ENCODE peak calls at places on chromosomes 7 and 10, in eight cellular contexts. F, U, X, M, D, Q, J and N are unnamed samples.

GRCh38 chr7:147145194-147145593 is 1028.6 kb downstream of the CNTNAP2 start:
- DNase-seq in F (no peak), U (no peak), X (no peak), M (no peak), D (no peak), Q (no peak), J (no peak), N (no peak)

GRCh38 chr7:134130124-134130523 is 3.0 kb downstream of the LRGUK start:
- DNase-seq in F (no peak), U (no peak), X (no peak), M (no peak), D (no peak), Q (no peak), J (no peak), N (no peak)

GRCh38 chr10:3111626-3112220 is 44.4 kb downstream of the PFKP start:
- DNase-seq in F (no peak), U (no peak), X (no peak), M (no peak), D (peak), Q (peak), J (no peak), N (no peak)

GRCh38 chr7:76302299-76303056 is at the start of gene HSPB1:
- DNase-seq in F (peak), U (peak), X (peak), M (peak), D (peak), Q (peak), J (peak), N (peak)

GRCh38 chr7:148883233-148884048 is 650 bp downstream of the EZH2 start:
- DNase-seq in F (peak), U (no peak), X (peak), M (no peak), D (peak), Q (no peak), J (no peak), N (peak)

GRCh38 chr10:84370268-84370667 is 41.9 kb downstream of the CCSER2 start:
- DNase-seq in F (no peak), U (peak), X (no peak), M (no peak), D (no peak), Q (no peak), J (no peak), N (no peak)

GRCh38 chr10:8130973-8131911 is 76.8 kb downstream of the GATA3 start:
- DNase-seq in F (no peak), U (peak), X (no peak), M (no peak), D (no peak), Q (peak), J (peak), N (peak)

GRCh38 chr10:80501913-80502521 is 35.7 kb upstream of the SH2D4B start:
- DNase-seq in F (no peak), U (peak), X (no peak), M (no peak), D (no peak), Q (no peak), J (no peak), N (no peak)

GRCh38 chr10:45422862-45423659 is 49.0 kb downstream of the ALOX5 start:
- DNase-seq in F (peak), U (no peak), X (no peak), M (no peak), D (no peak), Q (no peak), J (no peak), N (no peak)

GRCh38 chr7:132876576-132876975 is 205.3 kb downstream of the CHCHD3 start:
- DNase-seq in F (no peak), U (no peak), X (no peak), M (no peak), D (no peak), Q (no peak), J (no peak), N (no peak)

GRCh38 chr10:124290095-124290795 is 128.5 kb downstream of the OAT start:
- DNase-seq in F (peak), U (no peak), X (peak), M (no peak), D (no peak), Q (peak), J (peak), N (no peak)

GRCh38 chr10:4546500-4546899 is 279.5 kb upstream of the AKR1E2 start:
- DNase-seq in F (no peak), U (no peak), X (no peak), M (no peak), D (no peak), Q (peak), J (no peak), N (no peak)

GRCh38 chr7:129493555-129493954 is 8.8 kb upstream of the SMKR1 start:
- DNase-seq in F (no peak), U (no peak), X (no peak), M (no peak), D (no peak), Q (peak), J (no peak), N (no peak)

GRCh38 chr7:55019691-55020480 is 1.1 kb downstream of the EGFR start:
- DNase-seq in F (peak), U (no peak), X (peak), M (no peak), D (no peak), Q (no peak), J (no peak), N (peak)

GRCh38 chr10:69961168-69961863 is 91.3 kb upstream of the MACROH2A2 start:
- DNase-seq in F (no peak), U (no peak), X (peak), M (no peak), D (no peak), Q (no peak), J (no peak), N (no peak)

GRCh38 chr7:76225379-76225778 is 23.7 kb downstream of the SRRM3 start:
- DNase-seq in F (no peak), U (no peak), X (no peak), M (no peak), D (peak), Q (peak), J (no peak), N (peak)

GRCh38 chr10:34341473-34341872 is 473.6 kb downstream of the PARD3 start:
- DNase-seq in F (no peak), U (no peak), X (no peak), M (no peak), D (no peak), Q (no peak), J (no peak), N (no peak)

GRCh38 chr10:91137822-91138221 is 82.6 kb upstream of the PCGF5 start:
- DNase-seq in F (no peak), U (no peak), X (peak), M (no peak), D (no peak), Q (no peak), J (no peak), N (no peak)

GRCh38 chr7:117127585-117128168 is 174.4 kb downstream of the ST7 start:
- DNase-seq in F (no peak), U (peak), X (no peak), M (peak), D (peak), Q (peak), J (peak), N (peak)

GRCh38 chr10:110305767-110306451 is 1.2 kb upstream of the SMNDC1 start:
- DNase-seq in F (no peak), U (peak), X (peak), M (peak), D (peak), Q (peak), J (peak), N (peak)

GRCh38 chr10:55091691-55092328 is 290.8 kb upstream of the PCDH15 start:
- DNase-seq in F (no peak), U (no peak), X (no peak), M (no peak), D (no peak), Q (peak), J (no peak), N (peak)

GRCh38 chr10:62814901-62815372 is 1.2 kb downstream of the EGR2 start:
- DNase-seq in F (peak), U (no peak), X (no peak), M (no peak), D (peak), Q (no peak), J (no peak), N (no peak)

DNA sequence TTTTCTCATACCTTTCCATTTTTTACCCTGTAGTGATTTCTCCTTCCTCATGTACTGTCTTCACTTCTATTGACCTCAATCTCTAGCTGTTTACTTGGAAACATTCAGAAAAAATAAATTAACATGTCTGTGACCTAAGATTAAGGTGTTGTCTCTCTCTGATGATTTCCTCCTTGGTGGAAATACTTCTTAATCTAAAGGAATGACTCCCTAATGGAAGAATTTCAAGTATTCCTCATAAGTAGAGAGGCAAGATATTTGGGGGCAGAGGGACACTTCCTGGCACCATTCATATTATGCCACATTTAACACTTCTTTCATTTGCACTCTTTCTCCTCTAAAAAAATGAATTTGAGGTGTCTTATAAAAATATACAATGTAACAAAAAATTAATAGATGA is 202.8 kb downstream of the NEBL start:
- DNase-seq in F (no peak), U (no peak), X (no peak), M (no peak), D (no peak), Q (no peak), J (no peak), N (no peak)
- TF ChIP-seq CTCF in F (no peak), U (no peak), X (no peak), M (no peak), D (no peak), Q (no peak), J (no peak), N (no peak)

GRCh38 chr7:2750054-2750453 is 62.1 kb downstream of the AMZ1 start:
- DNase-seq in F (no peak), U (no peak), X (no peak), M (no peak), D (no peak), Q (peak), J (no peak), N (no peak)
- H3K27ac ChIP-seq in F (no peak), U (no peak), X (no peak), M (no peak), D (no peak), Q (no peak), J (no peak), N (no peak)

GRCh38 chr7:115217373-115217772 is 295.5 kb downstream of the MDFIC start:
- DNase-seq in F (no peak), U (no peak), X (no peak), M (no peak), D (no peak), Q (no peak), J (no peak), N (peak)
- TF ChIP-seq CTCF in F (peak), U (peak), X (peak), M (no peak), D (peak), Q (peak), J (peak), N (peak)

GRCh38 chr7:98355250-98355538 is 45.7 kb downstream of the BAIAP2L1 start:
- DNase-seq in F (no peak), U (no peak), X (no peak), M (no peak), D (no peak), Q (no peak), J (no peak), N (no peak)

GRCh38 chr7:98359395-98359794 is 41.5 kb downstream of the BAIAP2L1 start:
- DNase-seq in F (no peak), U (no peak), X (no peak), M (no peak), D (no peak), Q (no peak), J (no peak), N (no peak)

GRCh38 chr7:98357751-98358161 is 43.1 kb downstream of the BAIAP2L1 start:
- DNase-seq in F (no peak), U (peak), X (peak), M (peak), D (no peak), Q (peak), J (no peak), N (peak)

GRCh38 chr7:98360221-98361124 is 40.4 kb downstream of the BAIAP2L1 start:
- DNase-seq in F (peak), U (peak), X (no peak), M (peak), D (no peak), Q (no peak), J (no peak), N (no peak)

GRCh38 chr7:98358706-98359105 is 42.2 kb downstream of the BAIAP2L1 start:
- DNase-seq in F (no peak), U (no peak), X (no peak), M (no peak), D (no peak), Q (no peak), J (no peak), N (no peak)
- H3K27ac ChIP-seq in F (no peak), U (peak), X (no peak), M (no peak), D (no peak), Q (no peak), J (no peak), N (peak)

GRCh38 chr10:132507467-132507955 is 30.1 kb upstream of the INPP5A start:
- DNase-seq in F (no peak), U (no peak), X (no peak), M (no peak), D (peak), Q (no peak), J (no peak), N (no peak)

GRCh38 chr10:132507956-132508490 is 29.6 kb upstream of the INPP5A start:
- DNase-seq in F (no peak), U (no peak), X (no peak), M (no peak), D (peak), Q (no peak), J (no peak), N (no peak)

GRCh38 chr10:132510174-132510611 is 27.4 kb upstream of the INPP5A start:
- DNase-seq in F (no peak), U (no peak), X (no peak), M (no peak), D (peak), Q (no peak), J (no peak), N (no peak)

GRCh38 chr10:132509506-132510173 is 27.9 kb upstream of the INPP5A start:
- DNase-seq in F (no peak), U (no peak), X (no peak), M (no peak), D (peak), Q (no peak), J (no peak), N (no peak)

DNA sequence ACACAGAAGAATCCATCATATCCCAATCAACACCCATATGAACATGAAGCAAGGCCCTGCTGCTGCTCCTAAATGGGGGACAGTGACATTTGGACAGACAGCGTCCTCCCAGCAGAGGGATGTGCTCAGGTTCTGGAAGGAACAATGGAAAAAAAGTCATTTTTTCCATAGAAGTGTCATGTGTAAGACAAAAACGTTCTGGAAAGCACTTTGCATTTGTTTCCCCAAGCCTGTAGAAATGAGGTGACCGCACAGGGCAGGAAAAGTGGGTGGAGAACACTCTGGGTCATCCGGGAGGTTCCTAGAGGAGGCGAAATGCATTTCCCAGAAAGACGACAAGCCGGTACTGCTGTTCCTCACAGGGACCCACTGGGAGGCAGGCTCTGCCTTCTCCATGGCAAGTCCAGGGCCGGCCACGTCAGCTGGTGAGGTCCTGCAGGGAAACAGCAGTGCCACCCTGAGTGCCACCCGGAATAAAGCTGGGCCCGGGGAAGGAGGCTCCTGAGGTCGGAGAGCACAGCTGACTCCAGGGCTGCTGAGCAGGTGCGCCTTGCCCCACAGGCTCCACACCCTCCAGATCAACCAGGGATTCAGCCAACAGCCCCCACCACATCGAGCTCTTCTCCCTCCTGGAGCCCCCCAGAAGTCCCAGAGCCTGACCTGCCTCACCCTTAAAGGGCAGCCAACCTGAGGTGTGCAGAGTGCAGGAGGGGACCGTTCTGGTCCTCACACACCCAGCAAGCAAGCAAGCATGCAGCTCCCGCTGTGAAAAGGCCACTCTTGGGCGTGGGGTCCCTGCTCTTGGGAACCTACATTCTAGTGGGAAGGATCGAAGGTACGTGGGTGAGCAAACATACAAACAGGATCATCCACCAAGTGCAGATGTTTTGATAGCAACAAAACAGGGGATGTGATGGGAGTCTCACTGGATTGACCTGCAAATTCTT is 28.8 kb upstream of the INPP5A start:
- DNase-seq in F (no peak), U (no peak), X (peak), M (no peak), D (peak), Q (no peak), J (no peak), N (no peak)
- TF ChIP-seq CTCF in F (peak), U (no peak), X (no peak), M (peak), D (peak), Q (peak), J (no peak), N (no peak)

GRCh38 chr10:28769147-28769604 is 91.9 kb downstream of the BAMBI start:
- DNase-seq in F (no peak), U (no peak), X (no peak), M (peak), D (no peak), Q (no peak), J (no peak), N (no peak)
- H3K27ac ChIP-seq in F (no peak), U (no peak), X (no peak), M (peak), D (no peak), Q (no peak), J (no peak), N (no peak)

GRCh38 chr7:79454325-79454960 is 976 bp upstream of the MAGI2 start:
- DNase-seq in F (peak), U (no peak), X (no peak), M (no peak), D (peak), Q (peak), J (no peak), N (peak)
- TF ChIP-seq CTCF in F (no peak), U (no peak), X (no peak), M (no peak), D (no peak), Q (no peak), J (no peak), N (no peak)

GRCh38 chr7:140656548-140657515 is 15.9 kb upstream of the ADCK2 start:
- DNase-seq in F (peak), U (peak), X (peak), M (peak), D (peak), Q (peak), J (no peak), N (peak)

GRCh38 chr7:140654661-140655060 is 14.0 kb upstream of the DENND2A start:
- DNase-seq in F (no peak), U (no peak), X (no peak), M (no peak), D (no peak), Q (no peak), J (no peak), N (no peak)

GRCh38 chr7:140654109-140654387 is 13.4 kb upstream of the DENND2A start:
- DNase-seq in F (no peak), U (no peak), X (no peak), M (no peak), D (no peak), Q (no peak), J (no peak), N (no peak)

GRCh38 chr7:140653319-140654108 is 12.9 kb upstream of the DENND2A start:
- DNase-seq in F (peak), U (peak), X (peak), M (peak), D (peak), Q (peak), J (no peak), N (peak)

GRCh38 chr7:140655511-140656408 is 15.1 kb upstream of the DENND2A start:
- DNase-seq in F (peak), U (no peak), X (no peak), M (no peak), D (no peak), Q (no peak), J (no peak), N (no peak)
- H3K27ac ChIP-seq in F (peak), U (peak), X (peak), M (no peak), D (peak), Q (no peak), J (no peak), N (no peak)

DNA sequence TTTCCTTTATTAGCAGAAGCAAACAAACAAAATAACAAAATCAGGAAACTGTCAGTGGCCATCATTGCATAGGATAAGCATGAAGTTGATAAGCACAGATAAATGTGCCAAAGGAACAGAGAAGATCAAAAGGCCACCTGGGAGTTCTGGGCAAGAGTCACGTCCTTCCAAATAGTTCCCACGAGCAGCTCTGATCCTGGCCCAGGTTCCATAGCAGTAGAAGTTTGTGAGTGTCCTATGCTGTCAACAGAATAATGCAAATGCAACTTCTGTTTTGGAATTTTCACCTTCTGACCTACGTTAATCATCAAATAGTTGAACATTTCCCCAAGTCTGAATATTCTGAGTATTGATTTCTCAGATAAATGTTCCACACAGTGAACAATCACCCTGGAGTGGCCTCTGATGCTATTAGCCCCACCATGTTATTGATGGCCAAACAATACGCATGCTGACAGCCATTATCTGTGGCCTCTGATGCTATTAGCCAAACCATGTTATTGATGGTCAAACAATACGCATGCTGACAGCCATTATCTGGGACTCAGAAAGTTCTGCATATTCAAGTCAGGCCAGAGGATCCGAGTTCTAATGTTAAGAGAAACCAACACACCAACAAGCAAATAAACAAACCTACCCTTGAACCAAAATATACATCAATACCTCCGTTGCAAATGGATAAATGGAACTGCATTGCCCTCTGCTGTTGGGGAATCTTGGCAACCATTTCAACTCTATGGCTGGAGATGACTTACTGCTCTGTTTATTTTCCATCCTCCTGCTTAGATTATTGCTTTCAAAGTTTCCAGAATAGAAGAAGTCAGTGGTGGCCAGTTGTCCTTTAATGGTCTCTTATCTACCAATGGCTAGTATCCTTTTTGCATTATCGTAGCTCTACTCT is 63.3 kb downstream of the MRC1 start:
- DNase-seq in F (no peak), U (no peak), X (no peak), M (peak), D (no peak), Q (peak), J (no peak), N (peak)
- TF ChIP-seq CTCF in F (peak), U (no peak), X (peak), M (peak), D (peak), Q (peak), J (peak), N (no peak)

GRCh38 chr7:38889079-38889478 is 19.9 kb downstream of the VPS41 start:
- DNase-seq in F (no peak), U (no peak), X (no peak), M (no peak), D (no peak), Q (no peak), J (no peak), N (no peak)
- H3K27ac ChIP-seq in F (no peak), U (no peak), X (no peak), M (no peak), D (no peak), Q (no peak), J (no peak), N (no peak)